ENCODE peak calls at places on chromosomes 16 and 17, in ten cellular contexts. One of them, this sample, is unnamed.

GRCh38 chr16:85163278-85164112 is 51.2 kb upstream of the CIBAR2 start:
- DNase-seq in right atrium auricular region: no peak
- DNase-seq in heart right ventricle: no peak
- DNase-seq in upper lobe of right lung: no peak
- DNase-seq in AG10803: no peak
- DNase-seq in kidney epithelial cell: no peak
- DNase-seq in heart left ventricle: no peak
- DNase-seq in left ventricle myocardium inferior: no peak
- DNase-seq in CD8-positive, alpha-beta T cell: no peak
- DNase-seq in choroid plexus epithelial cell: no peak
- DNase-seq in this sample: no peak

GRCh38 chr16:49468611-49469322 is 95.2 kb downstream of the C16orf78 start:
- DNase-seq in kidney epithelial cell: no peak
- DNase-seq in choroid plexus epithelial cell: no peak
- DNase-seq in upper lobe of right lung: peak; percentile 20
- DNase-seq in AG10803: no peak
- DNase-seq in heart left ventricle: peak; percentile 9
- DNase-seq in heart right ventricle: no peak
- DNase-seq in right atrium auricular region: peak; percentile 42
- DNase-seq in CD8-positive, alpha-beta T cell: no peak
- DNase-seq in left ventricle myocardium inferior: no peak
- DNase-seq in this sample: no peak

GRCh38 chr16:71214771-71215381 is 15.6 kb downstream of the HYDIN start:
- DNase-seq in right atrium auricular region: no peak
- DNase-seq in CD8-positive, alpha-beta T cell: no peak
- DNase-seq in left ventricle myocardium inferior: no peak
- DNase-seq in choroid plexus epithelial cell: peak; percentile 13
- DNase-seq in AG10803: no peak
- DNase-seq in kidney epithelial cell: no peak
- DNase-seq in upper lobe of right lung: no peak
- DNase-seq in heart left ventricle: no peak
- DNase-seq in heart right ventricle: no peak
- DNase-seq in this sample: peak; percentile 5

GRCh38 chr16:75376475-75376907 is 56.8 kb downstream of the CFDP1 start:
- DNase-seq in right atrium auricular region: no peak
- DNase-seq in heart left ventricle: no peak
- DNase-seq in kidney epithelial cell: no peak
- DNase-seq in choroid plexus epithelial cell: no peak
- DNase-seq in heart right ventricle: no peak
- DNase-seq in left ventricle myocardium inferior: no peak
- DNase-seq in CD8-positive, alpha-beta T cell: no peak
- DNase-seq in AG10803: no peak
- DNase-seq in upper lobe of right lung: no peak
- DNase-seq in this sample: no peak

GRCh38 chr17:64739316-64740058 is 77.4 kb upstream of the SMURF2 start:
- DNase-seq in heart right ventricle: no peak
- DNase-seq in CD8-positive, alpha-beta T cell: no peak
- DNase-seq in right atrium auricular region: peak; percentile 71
- DNase-seq in AG10803: peak; percentile 71
- DNase-seq in kidney epithelial cell: no peak
- DNase-seq in upper lobe of right lung: no peak
- DNase-seq in left ventricle myocardium inferior: no peak
- DNase-seq in heart left ventricle: no peak
- DNase-seq in choroid plexus epithelial cell: peak; percentile 47
- DNase-seq in this sample: peak; percentile 82

GRCh38 chr17:21286066-21286770 is 1.7 kb downstream of the MAP2K3 start:
- DNase-seq in heart left ventricle: peak; percentile 93
- DNase-seq in left ventricle myocardium inferior: peak; percentile 86
- DNase-seq in CD8-positive, alpha-beta T cell: no peak
- DNase-seq in upper lobe of right lung: peak; percentile 95
- DNase-seq in kidney epithelial cell: peak; percentile 96
- DNase-seq in choroid plexus epithelial cell: peak; percentile 99
- DNase-seq in AG10803: peak; percentile 98
- DNase-seq in right atrium auricular region: peak; percentile 99
- DNase-seq in heart right ventricle: peak; percentile 92
- DNase-seq in this sample: peak; percentile 99

GRCh38 chr16:77434365-77435239 is at the start of gene ADAMTS18:
- DNase-seq in AG10803: no peak
- DNase-seq in CD8-positive, alpha-beta T cell: no peak
- DNase-seq in heart left ventricle: no peak
- DNase-seq in heart right ventricle: no peak
- DNase-seq in right atrium auricular region: no peak
- DNase-seq in kidney epithelial cell: no peak
- DNase-seq in upper lobe of right lung: no peak
- DNase-seq in choroid plexus epithelial cell: no peak
- DNase-seq in left ventricle myocardium inferior: no peak
- DNase-seq in this sample: no peak

GRCh38 chr16:48911700-48912099 is 301.7 kb upstream of the N4BP1 start:
- DNase-seq in heart left ventricle: no peak
- DNase-seq in AG10803: peak; percentile 5
- DNase-seq in choroid plexus epithelial cell: no peak
- DNase-seq in left ventricle myocardium inferior: no peak
- DNase-seq in upper lobe of right lung: no peak
- DNase-seq in right atrium auricular region: no peak
- DNase-seq in CD8-positive, alpha-beta T cell: no peak
- DNase-seq in heart right ventricle: no peak
- DNase-seq in kidney epithelial cell: no peak
- DNase-seq in this sample: peak; percentile 2

GRCh38 chr16:79165541-79165940 is 435.0 kb downstream of the MAF start:
- DNase-seq in AG10803: no peak
- DNase-seq in heart right ventricle: no peak
- DNase-seq in choroid plexus epithelial cell: no peak
- DNase-seq in kidney epithelial cell: no peak
- DNase-seq in heart left ventricle: no peak
- DNase-seq in left ventricle myocardium inferior: no peak
- DNase-seq in CD8-positive, alpha-beta T cell: no peak
- DNase-seq in right atrium auricular region: no peak
- DNase-seq in upper lobe of right lung: no peak
- DNase-seq in this sample: no peak

GRCh38 chr17:81350320-81350686 is 45.0 kb upstream of the BAHCC1 start:
- DNase-seq in upper lobe of right lung: no peak
- DNase-seq in kidney epithelial cell: no peak
- DNase-seq in left ventricle myocardium inferior: no peak
- DNase-seq in AG10803: no peak
- DNase-seq in choroid plexus epithelial cell: no peak
- DNase-seq in heart left ventricle: no peak
- DNase-seq in right atrium auricular region: no peak
- DNase-seq in heart right ventricle: no peak
- DNase-seq in CD8-positive, alpha-beta T cell: no peak
- DNase-seq in this sample: no peak

GRCh38 chr17:67258836-67259468 is 14.0 kb upstream of the HELZ start:
- DNase-seq in AG10803: no peak
- DNase-seq in choroid plexus epithelial cell: peak; percentile 50
- DNase-seq in kidney epithelial cell: no peak
- DNase-seq in upper lobe of right lung: no peak
- DNase-seq in CD8-positive, alpha-beta T cell: no peak
- DNase-seq in right atrium auricular region: peak; percentile 50
- DNase-seq in heart right ventricle: no peak
- DNase-seq in left ventricle myocardium inferior: no peak
- DNase-seq in heart left ventricle: no peak
- DNase-seq in this sample: no peak

GRCh38 chr17:7882068-7882467 is 6.5 kb upstream of the CHD3 start:
- DNase-seq in left ventricle myocardium inferior: no peak
- DNase-seq in choroid plexus epithelial cell: no peak
- DNase-seq in AG10803: no peak
- DNase-seq in CD8-positive, alpha-beta T cell: no peak
- DNase-seq in upper lobe of right lung: no peak
- DNase-seq in right atrium auricular region: no peak
- DNase-seq in kidney epithelial cell: no peak
- DNase-seq in heart left ventricle: no peak
- DNase-seq in heart right ventricle: no peak
- DNase-seq in this sample: no peak

GRCh38 chr17:55530064-55530463 is 18.8 kb upstream of the SMIM36 start:
- DNase-seq in CD8-positive, alpha-beta T cell: no peak
- DNase-seq in AG10803: no peak
- DNase-seq in heart right ventricle: no peak
- DNase-seq in right atrium auricular region: no peak
- DNase-seq in heart left ventricle: no peak
- DNase-seq in choroid plexus epithelial cell: no peak
- DNase-seq in upper lobe of right lung: no peak
- DNase-seq in left ventricle myocardium inferior: no peak
- DNase-seq in kidney epithelial cell: no peak
- DNase-seq in this sample: no peak

GRCh38 chr17:55532670-55533069 is 21.4 kb upstream of the SMIM36 start:
- DNase-seq in choroid plexus epithelial cell: peak; percentile 23
- DNase-seq in heart right ventricle: no peak
- DNase-seq in heart left ventricle: no peak
- DNase-seq in CD8-positive, alpha-beta T cell: no peak
- DNase-seq in kidney epithelial cell: no peak
- DNase-seq in upper lobe of right lung: no peak
- DNase-seq in right atrium auricular region: no peak
- DNase-seq in left ventricle myocardium inferior: no peak
- DNase-seq in AG10803: no peak
- DNase-seq in this sample: no peak

GRCh38 chr17:55531053-55531728 is 19.9 kb upstream of the SMIM36 start:
- DNase-seq in left ventricle myocardium inferior: no peak
- DNase-seq in heart right ventricle: no peak
- DNase-seq in CD8-positive, alpha-beta T cell: no peak
- DNase-seq in choroid plexus epithelial cell: no peak
- DNase-seq in upper lobe of right lung: no peak
- DNase-seq in heart left ventricle: no peak
- DNase-seq in kidney epithelial cell: no peak
- DNase-seq in AG10803: no peak
- DNase-seq in right atrium auricular region: no peak
- DNase-seq in this sample: no peak

GRCh38 chr17:55524440-55525220 is 13.4 kb upstream of the SMIM36 start:
- DNase-seq in kidney epithelial cell: no peak
- DNase-seq in heart left ventricle: no peak
- DNase-seq in left ventricle myocardium inferior: no peak
- DNase-seq in right atrium auricular region: no peak
- DNase-seq in choroid plexus epithelial cell: no peak
- DNase-seq in CD8-positive, alpha-beta T cell: no peak
- DNase-seq in AG10803: no peak
- DNase-seq in heart right ventricle: no peak
- DNase-seq in upper lobe of right lung: no peak
- DNase-seq in this sample: no peak

DNA sequence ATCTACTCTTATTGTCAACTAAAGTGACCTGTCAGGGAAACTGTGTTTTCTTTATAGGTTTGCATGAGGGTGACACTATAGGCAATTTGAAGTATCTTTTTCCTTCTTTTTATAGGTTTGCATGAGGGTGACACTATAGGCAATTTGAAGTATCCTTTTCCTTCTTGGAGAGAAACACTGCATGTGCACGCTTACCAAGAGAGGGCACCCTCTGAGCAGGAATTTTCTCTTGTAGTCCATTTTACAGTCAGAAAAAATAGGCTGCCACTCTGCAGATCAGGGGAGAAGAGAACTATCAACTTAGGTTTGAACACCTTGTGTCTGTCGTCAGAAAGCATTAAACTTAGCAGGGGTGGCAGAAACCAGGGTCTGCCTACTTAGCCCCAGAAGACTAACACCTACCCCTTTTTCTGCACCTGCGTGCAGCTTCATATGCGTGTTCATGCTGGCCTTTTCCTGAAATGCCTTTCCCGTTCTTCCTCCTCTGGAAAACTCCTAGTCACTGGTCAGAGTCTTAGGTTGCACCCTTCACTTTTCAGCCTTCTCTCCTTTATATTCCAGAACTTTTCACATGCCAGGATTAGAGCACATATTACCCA is 16.4 kb upstream of the SMIM36 start:
- DNase-seq in left ventricle myocardium inferior: no peak
- DNase-seq in kidney epithelial cell: no peak
- DNase-seq in heart right ventricle: peak; percentile 25
- DNase-seq in upper lobe of right lung: no peak
- DNase-seq in heart left ventricle: no peak
- DNase-seq in right atrium auricular region: no peak
- DNase-seq in AG10803: peak; percentile 53
- DNase-seq in CD8-positive, alpha-beta T cell: no peak
- DNase-seq in choroid plexus epithelial cell: peak; percentile 89
- DNase-seq in this sample: peak; percentile 70
- TF ChIP-seq CTCF in left ventricle myocardium inferior: peak; percentile 67
- TF ChIP-seq CTCF in kidney epithelial cell: peak; percentile 79
- TF ChIP-seq CTCF in heart right ventricle: peak; percentile 23
- TF ChIP-seq CTCF in upper lobe of right lung: peak; percentile 57
- TF ChIP-seq CTCF in heart left ventricle: peak; percentile 60
- TF ChIP-seq CTCF in right atrium auricular region: no peak
- TF ChIP-seq CTCF in AG10803: peak; percentile 67
- TF ChIP-seq CTCF in CD8-positive, alpha-beta T cell: no peak
- TF ChIP-seq CTCF in choroid plexus epithelial cell: peak; percentile 85
- TF ChIP-seq CTCF in this sample: peak; percentile 60

DNA sequence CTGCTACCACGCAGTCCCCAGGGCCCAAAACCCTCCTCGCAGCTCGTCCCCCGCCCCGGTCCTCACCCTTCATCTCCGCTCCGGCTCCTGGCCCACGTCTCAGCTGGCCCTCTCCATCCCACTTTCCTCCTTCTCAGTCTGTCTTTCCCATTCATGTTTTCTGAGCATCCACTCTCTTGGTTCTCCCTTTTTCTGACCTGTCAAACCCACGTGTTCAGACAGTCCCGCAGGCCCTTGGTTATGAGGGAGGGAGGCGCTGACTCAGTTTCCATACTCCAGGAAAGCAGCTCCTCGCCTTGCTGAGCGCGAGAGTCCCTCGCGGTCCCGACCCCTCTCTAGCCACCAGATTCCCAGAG is 392 bp upstream of the HID1 start:
- DNase-seq in kidney epithelial cell: no peak
- DNase-seq in CD8-positive, alpha-beta T cell: no peak
- DNase-seq in upper lobe of right lung: no peak
- DNase-seq in heart left ventricle: no peak
- DNase-seq in right atrium auricular region: no peak
- DNase-seq in left ventricle myocardium inferior: no peak
- DNase-seq in AG10803: no peak
- DNase-seq in choroid plexus epithelial cell: no peak
- DNase-seq in heart right ventricle: no peak
- DNase-seq in this sample: no peak
- H3K4me3 ChIP-seq in kidney epithelial cell: peak overlapping the region; percentile 69
- H3K4me3 ChIP-seq in CD8-positive, alpha-beta T cell: peak overlapping the region; percentile 13
- H3K4me3 ChIP-seq in upper lobe of right lung: peak overlapping the region; percentile 65
- H3K4me3 ChIP-seq in heart left ventricle: peak overlapping the region; percentile 69
- H3K4me3 ChIP-seq in right atrium auricular region: peak overlapping the region; percentile 61
- H3K4me3 ChIP-seq in left ventricle myocardium inferior: peak overlapping the region; percentile 86
- H3K4me3 ChIP-seq in AG10803: no peak overlapping the region
- H3K4me3 ChIP-seq in choroid plexus epithelial cell: no peak overlapping the region
- H3K4me3 ChIP-seq in heart right ventricle: peak overlapping the region; percentile 53
- H3K4me3 ChIP-seq in this sample: no peak overlapping the region

GRCh38 chr16:88345943-88346560 is 36.7 kb upstream of the ZNF469 start:
- DNase-seq in heart left ventricle: peak; percentile 15
- DNase-seq in heart right ventricle: no peak
- DNase-seq in choroid plexus epithelial cell: no peak
- DNase-seq in AG10803: no peak
- DNase-seq in kidney epithelial cell: no peak
- DNase-seq in left ventricle myocardium inferior: peak; percentile 9
- DNase-seq in right atrium auricular region: no peak
- DNase-seq in CD8-positive, alpha-beta T cell: no peak
- DNase-seq in upper lobe of right lung: no peak
- DNase-seq in this sample: no peak
- TF ChIP-seq CTCF in heart left ventricle: no peak
- TF ChIP-seq CTCF in heart right ventricle: no peak
- TF ChIP-seq CTCF in choroid plexus epithelial cell: no peak
- TF ChIP-seq CTCF in AG10803: no peak
- TF ChIP-seq CTCF in kidney epithelial cell: no peak
- TF ChIP-seq CTCF in left ventricle myocardium inferior: no peak
- TF ChIP-seq CTCF in right atrium auricular region: no peak
- TF ChIP-seq CTCF in CD8-positive, alpha-beta T cell: no peak
- TF ChIP-seq CTCF in upper lobe of right lung: no peak
- TF ChIP-seq CTCF in this sample: no peak

DNA sequence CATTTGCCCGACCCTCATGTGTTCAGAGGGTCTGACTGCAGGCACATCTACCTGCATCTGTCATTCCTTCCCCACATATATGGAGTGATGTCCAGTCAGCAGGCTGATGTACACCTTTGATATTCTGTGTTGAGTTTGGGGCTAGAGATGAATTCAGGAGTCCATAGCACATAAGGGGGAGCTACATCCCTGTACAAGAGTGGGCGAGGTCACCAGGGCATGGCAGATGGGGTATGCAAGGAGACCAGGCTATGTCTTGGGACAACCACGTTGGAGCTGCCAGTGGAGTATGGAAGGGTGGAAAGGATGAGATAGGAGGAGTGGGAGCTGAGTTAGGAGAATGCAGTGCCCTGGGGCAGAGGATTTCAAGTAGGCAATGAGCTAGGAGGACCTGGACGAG is 15.0 kb downstream of the SMPD3 start:
- DNase-seq in heart left ventricle: no peak
- DNase-seq in heart right ventricle: no peak
- DNase-seq in upper lobe of right lung: no peak
- DNase-seq in kidney epithelial cell: no peak
- DNase-seq in choroid plexus epithelial cell: no peak
- DNase-seq in AG10803: no peak
- DNase-seq in CD8-positive, alpha-beta T cell: no peak
- DNase-seq in right atrium auricular region: no peak
- DNase-seq in left ventricle myocardium inferior: no peak
- DNase-seq in this sample: no peak
- H3K4me3 ChIP-seq in heart left ventricle: no peak overlapping the region
- H3K4me3 ChIP-seq in heart right ventricle: no peak overlapping the region
- H3K4me3 ChIP-seq in upper lobe of right lung: no peak overlapping the region
- H3K4me3 ChIP-seq in kidney epithelial cell: no peak overlapping the region
- H3K4me3 ChIP-seq in choroid plexus epithelial cell: no peak overlapping the region
- H3K4me3 ChIP-seq in AG10803: no peak overlapping the region
- H3K4me3 ChIP-seq in CD8-positive, alpha-beta T cell: no peak overlapping the region
- H3K4me3 ChIP-seq in right atrium auricular region: no peak overlapping the region
- H3K4me3 ChIP-seq in left ventricle myocardium inferior: no peak overlapping the region
- H3K4me3 ChIP-seq in this sample: no peak overlapping the region